ENCODE peak calls at places on chromosome 14, in four cellular contexts. X, A, T and J are unnamed samples. For H3K4me1, the result is how much of the 10 kb centered on the place peaks cover.

GRCh38 chr14:23436327-23437141 is 1.1 kb upstream of the MYH7 start:
- DNase-seq in X (peak), A (peak), T (no peak), J (no peak)

GRCh38 chr14:28952161-28952560 is 185.6 kb downstream of the FOXG1 start:
- DNase-seq in X (no peak), A (no peak), T (no peak), J (no peak)

GRCh38 chr14:89767861-89768268 is 186.7 kb downstream of the EFCAB11 start:
- DNase-seq in X (no peak), A (peak), T (peak), J (no peak)

GRCh38 chr14:23602181-23603095 is 23.8 kb upstream of the JPH4 start:
- DNase-seq in X (no peak), A (no peak), T (no peak), J (no peak)

GRCh38 chr14:54387328-54387727 is 9.5 kb upstream of the CDKN3 start:
- DNase-seq in X (no peak), A (no peak), T (no peak), J (no peak)

GRCh38 chr14:78863143-78863542 is 693.0 kb downstream of the NRXN3 start:
- DNase-seq in X (no peak), A (peak), T (no peak), J (no peak)

GRCh38 chr14:105487449-105487985 is 831 bp downstream of the CRIP1 start:
- DNase-seq in X (peak), A (no peak), T (peak), J (no peak)

GRCh38 chr14:63045234-63045611 is at the start of gene KCNH5:
- DNase-seq in X (no peak), A (peak), T (no peak), J (no peak)

GRCh38 chr14:34484726-34485125 is 22.7 kb upstream of the SPTSSA start:
- DNase-seq in X (no peak), A (no peak), T (no peak), J (no peak)

DNA sequence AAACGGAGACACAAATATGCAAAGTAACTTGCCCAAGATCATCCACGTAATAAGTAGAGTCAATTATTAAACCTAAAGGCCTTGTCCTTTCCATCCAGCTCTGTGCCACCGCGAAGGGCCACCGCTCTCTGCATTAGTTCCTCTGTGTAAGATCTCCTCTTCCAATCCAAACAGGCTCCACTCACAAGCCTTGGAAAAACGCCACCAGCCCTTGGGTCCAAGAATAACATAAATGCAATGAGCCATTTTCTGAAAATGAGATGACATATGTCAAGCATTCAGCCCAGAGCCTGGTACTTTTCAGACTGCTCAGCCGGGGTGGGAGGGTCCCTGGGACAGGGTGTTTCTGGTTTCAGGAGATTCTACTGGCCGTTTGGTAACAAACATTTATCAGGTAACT is 30.0 kb downstream of the DGLUCY start:
- DNase-seq in X (no peak), A (no peak), T (no peak), J (no peak)
- H3K27ac ChIP-seq in X (peak), A (no peak), T (no peak), J (peak)

GRCh38 chr14:49953196-49953595 is 60.3 kb downstream of the ARF6 start:
- DNase-seq in X (no peak), A (no peak), T (no peak), J (no peak)

GRCh38 chr14:49957089-49957852 is 64.4 kb downstream of the ARF6 start:
- DNase-seq in X (no peak), A (no peak), T (no peak), J (no peak)

GRCh38 chr14:49954171-49954631 is 61.3 kb downstream of the ARF6 start:
- DNase-seq in X (no peak), A (no peak), T (no peak), J (no peak)

GRCh38 chr14:49951946-49952345 is 59.1 kb downstream of the ARF6 start:
- DNase-seq in X (no peak), A (no peak), T (no peak), J (no peak)

GRCh38 chr14:49955013-49955412 is 62.1 kb downstream of the ARF6 start:
- DNase-seq in X (no peak), A (no peak), T (no peak), J (no peak)
- H3K4me1 ChIP-seq in X (under half), A (under half), T (under half), J (under half)

DNA sequence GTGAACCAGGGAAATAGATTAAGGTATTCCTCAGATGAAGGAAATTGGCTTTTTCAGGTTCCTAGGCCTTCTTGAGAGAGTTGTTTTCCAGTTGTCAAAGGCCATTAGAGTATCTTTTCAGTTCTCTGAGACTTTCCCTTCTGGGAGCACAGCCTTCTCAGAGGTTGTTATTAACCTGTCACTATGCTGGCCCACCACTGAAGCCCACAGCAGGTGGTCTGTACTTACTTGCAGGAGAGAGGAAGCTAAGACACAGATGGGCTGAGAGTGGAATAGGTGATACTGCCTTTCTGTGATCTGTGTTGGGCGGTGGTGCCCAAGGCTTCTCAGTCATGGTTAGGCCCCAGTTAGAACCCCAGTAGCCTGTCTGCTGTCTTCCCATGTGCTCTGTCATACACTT is 22.8 kb upstream of the GALNT16 start:
- DNase-seq in X (no peak), A (no peak), T (no peak), J (no peak)
- H3K27ac ChIP-seq in X (no peak), A (no peak), T (no peak), J (no peak)

DNA sequence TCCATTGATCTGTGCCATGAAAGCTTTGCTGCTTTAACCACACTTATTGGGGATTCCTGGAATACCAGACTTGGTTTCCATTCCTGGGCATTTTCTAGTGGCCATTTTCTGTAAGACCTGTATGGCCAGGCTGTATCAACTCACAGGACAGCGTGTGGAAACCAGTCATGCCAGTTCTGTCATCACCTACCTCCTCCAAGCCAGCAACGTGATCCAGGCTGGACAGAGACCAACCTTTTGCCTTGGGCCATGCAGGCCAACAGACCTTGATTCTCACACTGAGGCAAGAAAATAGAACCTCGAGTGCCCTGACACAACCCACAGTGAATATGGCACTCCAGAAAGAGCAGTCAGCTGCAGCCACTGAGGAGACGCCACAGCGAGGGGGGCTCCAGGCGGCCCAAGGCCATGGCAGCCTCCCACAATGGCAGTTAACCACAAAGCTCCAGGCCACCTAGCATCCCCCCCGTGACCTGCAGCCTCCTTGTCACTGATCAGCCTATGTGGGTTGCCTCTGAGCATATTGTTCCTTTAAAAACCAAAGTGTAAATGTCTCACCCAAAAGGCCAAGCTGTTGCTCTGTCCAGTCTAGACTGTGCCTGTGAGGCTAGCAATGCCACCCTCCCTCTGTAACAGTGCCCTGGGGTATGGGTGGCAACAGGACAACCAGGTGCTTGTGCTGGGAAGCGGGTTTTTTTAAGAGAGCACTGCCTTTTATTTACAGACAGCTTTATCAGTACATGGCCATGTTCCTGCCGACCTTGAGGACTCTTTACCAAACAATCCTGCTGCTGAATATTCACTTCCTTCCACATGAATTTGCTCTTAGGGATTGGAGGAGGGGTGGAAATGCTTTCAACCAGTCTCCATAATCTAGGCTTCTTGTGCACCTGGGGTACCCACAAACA is 168.7 kb upstream of the HIF1A start:
- DNase-seq in X (no peak), A (peak), T (no peak), J (no peak)
- H3K4me1 ChIP-seq in X (half or more), A (under half), T (half or more), J (under half)

DNA sequence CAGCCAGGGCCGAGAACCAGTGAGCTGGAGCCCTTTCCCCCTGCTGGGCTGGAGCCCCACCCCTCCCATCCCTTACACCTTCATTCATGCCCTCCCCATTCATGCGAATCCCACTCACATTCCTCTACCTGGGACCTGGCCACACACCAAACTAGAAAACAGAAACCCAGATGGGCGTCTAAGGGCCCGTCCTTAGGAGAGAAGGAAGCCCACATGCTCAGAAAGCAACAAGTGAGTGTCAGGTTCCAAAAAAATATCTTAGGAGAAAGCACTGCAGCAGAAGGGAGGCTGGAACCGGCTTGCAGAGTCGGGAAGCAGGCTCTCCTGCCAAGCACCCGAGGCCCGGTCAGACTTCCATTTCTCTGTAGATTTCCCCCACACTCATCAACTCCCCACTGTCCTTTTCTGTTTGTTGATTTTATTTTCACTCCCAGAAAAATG is 13.6 kb downstream of the BCL11B start:
- DNase-seq in X (no peak), A (no peak), T (no peak), J (no peak)
- H3K27ac ChIP-seq in X (no peak), A (no peak), T (peak), J (no peak)

DNA sequence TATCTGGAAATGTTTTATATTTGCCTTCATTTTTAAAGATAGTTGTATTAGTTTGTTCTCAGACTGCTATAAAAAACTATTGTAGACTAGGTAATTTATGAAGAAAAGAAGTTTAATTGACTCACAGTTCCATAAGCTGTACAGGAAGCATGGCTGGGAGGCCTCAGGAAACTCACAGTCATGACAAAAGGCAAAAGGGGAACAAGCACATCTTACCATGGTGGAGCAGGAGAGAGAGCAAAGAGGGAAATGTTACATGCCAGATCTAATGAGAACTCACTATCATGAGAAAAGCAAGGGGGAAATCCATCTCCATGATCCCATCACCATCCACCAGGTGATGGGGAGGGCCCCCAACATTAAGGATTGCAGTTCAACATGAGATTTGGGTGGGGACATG is 35.5 kb upstream of the UNC79 start:
- DNase-seq in X (no peak), A (no peak), T (no peak), J (no peak)
- H3K4me1 ChIP-seq in X (under half), A (under half), T (under half), J (under half)

GRCh38 chr14:93049295-93049694 is 66.4 kb downstream of the ITPK1 start:
- DNase-seq in X (no peak), A (no peak), T (no peak), J (no peak)
- H3K27ac ChIP-seq in X (peak), A (peak), T (no peak), J (peak)

DNA sequence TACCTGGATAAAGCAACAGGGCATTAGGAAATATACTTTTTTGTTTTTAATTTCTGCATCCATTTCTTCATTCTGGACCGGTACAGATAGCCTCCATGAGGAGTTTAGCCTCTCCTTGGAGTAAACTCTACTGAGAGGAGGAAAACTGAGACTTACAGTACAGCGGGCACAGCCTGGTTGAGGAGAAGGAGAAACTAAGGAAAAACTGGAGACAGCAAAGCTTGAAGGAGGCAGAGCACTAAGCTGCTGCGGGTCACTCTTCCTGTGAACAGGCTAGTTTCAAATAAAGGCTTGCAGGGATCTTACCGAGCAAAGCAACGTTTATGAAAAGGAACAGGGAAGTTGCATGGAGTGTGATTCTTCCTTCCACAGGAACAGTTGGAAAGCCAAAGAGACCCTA is 362 bp upstream of the SSTR1 start:
- DNase-seq in X (no peak), A (no peak), T (no peak), J (no peak)
- H3K4me1 ChIP-seq in X (under half), A (under half), T (under half), J (under half)

DNA sequence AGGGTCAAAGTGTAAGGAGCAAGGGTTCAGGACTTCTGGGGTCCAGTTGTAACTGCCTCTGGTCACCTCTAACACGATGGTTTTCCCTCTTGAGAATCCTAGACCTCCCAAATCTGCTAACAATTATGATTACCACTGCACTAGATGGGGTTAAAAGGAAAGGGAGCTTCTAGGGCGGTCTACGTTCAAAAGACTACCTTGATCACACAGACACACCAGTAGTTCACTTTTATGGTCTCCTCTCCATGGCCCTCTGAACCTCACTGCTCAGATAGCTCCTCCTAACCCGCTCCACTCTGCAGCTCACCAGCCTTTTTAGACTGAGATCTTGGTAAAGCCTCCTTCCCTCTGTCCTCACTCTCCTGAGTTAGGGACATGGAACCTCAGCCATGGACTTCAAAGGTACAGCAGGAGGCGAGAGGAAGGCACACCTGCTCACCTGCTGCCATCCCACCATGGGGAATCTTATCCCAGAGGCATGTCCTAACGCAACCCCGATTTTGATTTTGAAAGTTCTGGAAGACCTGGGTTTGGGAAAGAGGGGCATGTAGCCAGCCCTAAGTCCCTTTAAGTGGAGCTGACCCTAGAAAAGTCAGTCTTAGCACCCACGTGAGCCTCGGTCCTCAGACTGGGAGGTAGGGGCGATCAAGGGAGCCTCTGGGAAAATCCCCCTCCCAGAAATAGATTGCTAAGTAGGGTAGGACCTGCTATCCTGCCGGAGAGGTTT is 1.4 kb downstream of the ZNF219 start:
- DNase-seq in X (no peak), A (no peak), T (no peak), J (no peak)
- H3K27ac ChIP-seq in X (peak), A (peak), T (peak), J (peak)